ENCODE peak calls at places on chromosomes 2 and 18, in nine cellular contexts. Y, D, H, U, T, K, O, X and C are unnamed samples. For H3K36me3, the result is how much of the 10 kb centered on the place peaks cover.

GRCh38 chr2:28896906-28897305 is 2.4 kb downstream of the WDR43 start:
- DNase-seq in O (no peak), Y (no peak), D (no peak), H (no peak), T (peak), K (no peak), X (no peak), U (no peak), C (no peak)

GRCh38 chr2:218383892-218384519 is 1.9 kb downstream of the SLC11A1 start:
- DNase-seq in H (no peak), D (no peak), O (no peak), X (no peak), K (no peak), U (no peak), Y (no peak), T (no peak), C (no peak)

GRCh38 chr2:228417966-228418365 is 236.5 kb upstream of the SPHKAP start:
- DNase-seq in O (no peak), K (no peak), H (no peak), Y (no peak), X (no peak), D (no peak), U (no peak), T (no peak), C (no peak)

GRCh38 chr2:132424526-132425121 is 8.0 kb downstream of the GPR39 start:
- DNase-seq in U (no peak), D (no peak), Y (peak), K (no peak), H (no peak), X (no peak), O (no peak), T (peak), C (no peak)

GRCh38 chr2:13616059-13616458 is 899.3 kb downstream of the TRIB2 start:
- DNase-seq in U (no peak), O (no peak), H (no peak), K (no peak), T (no peak), Y (no peak), X (no peak), D (no peak), C (no peak)

GRCh38 chr2:96839288-96839874 is 4.4 kb downstream of the ANKRD23 start:
- DNase-seq in X (no peak), Y (peak), O (no peak), T (peak), H (peak), U (peak), D (peak), K (peak), C (peak)

GRCh38 chr2:206423147-206423546 is 20.2 kb upstream of the ADAM23 start:
- DNase-seq in H (no peak), O (no peak), Y (no peak), U (no peak), X (no peak), D (no peak), K (no peak), T (peak), C (no peak)

GRCh38 chr18:49019446-49020045 is 68.8 kb upstream of the SMAD7 start:
- DNase-seq in X (no peak), O (no peak), T (peak), Y (peak), D (no peak), H (no peak), K (peak), U (no peak), C (no peak)

DNA sequence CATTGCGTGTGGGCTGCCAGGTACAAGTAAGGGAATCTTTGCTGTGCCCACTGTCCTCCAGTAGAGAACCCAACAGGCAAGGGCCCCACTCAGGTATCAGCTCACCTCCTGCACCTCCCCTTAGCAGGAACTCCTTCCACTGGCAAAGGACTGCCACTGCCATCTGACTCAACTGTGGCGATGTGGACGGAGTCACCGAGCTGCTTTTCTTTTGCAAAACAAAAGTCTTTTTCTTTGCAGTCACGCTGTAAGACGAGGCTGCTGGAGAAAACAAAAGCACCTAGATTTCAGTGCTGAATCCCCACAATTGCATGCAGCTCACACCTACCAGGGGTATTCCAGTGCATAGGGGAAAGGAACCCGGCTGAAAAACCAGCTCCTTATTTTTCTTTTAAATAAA is 7.9 kb downstream of the MTERF4 start:
- DNase-seq in T (no peak), O (no peak), U (no peak), H (no peak), D (no peak), K (no peak), X (no peak), Y (no peak), C (no peak)
- H3K36me3 ChIP-seq in T (under half), O (half or more), U (under half), H (under half), D (half or more), K (under half), X (under half), Y (under half), C (half or more)

GRCh38 chr2:44053456-44053855 is 57.7 kb upstream of the LRPPRC start:
- DNase-seq in Y (no peak), O (no peak), T (no peak), K (no peak), X (no peak), U (no peak), H (no peak), D (no peak), C (no peak)
- H3K27ac ChIP-seq in Y (no peak), O (no peak), T (no peak), K (no peak), X (no peak), U (no peak), H (no peak), D (no peak), C (no peak)

GRCh38 chr2:188588235-188588634 is 296.6 kb downstream of the GULP1 start:
- DNase-seq in D (no peak), O (no peak), Y (no peak), U (no peak), H (no peak), K (no peak), X (no peak), T (no peak), C (no peak)
- H3K36me3 ChIP-seq in D (under half), O (under half), Y (under half), U (under half), H (under half), K (under half), X (under half), T (under half), C (under half)

DNA sequence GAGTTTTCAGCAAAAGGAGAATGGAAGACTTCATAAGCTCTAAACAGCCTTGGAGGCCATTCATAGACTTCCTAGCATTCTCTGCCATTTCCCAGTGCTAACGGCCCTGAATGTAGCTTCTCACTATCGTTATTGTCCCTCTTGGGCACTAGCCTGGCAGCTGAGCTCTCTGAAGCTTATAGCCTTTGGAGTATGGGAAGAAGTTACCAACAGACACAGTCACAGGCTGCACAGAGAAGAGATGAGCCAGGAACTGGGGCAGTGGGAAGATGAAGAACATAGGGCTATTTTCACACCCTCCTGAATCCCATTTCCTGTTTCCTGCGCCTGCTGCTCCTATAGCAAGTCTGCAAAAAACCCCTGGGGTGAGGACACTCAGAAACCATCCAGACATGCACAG is 29.1 kb upstream of the EPC2 start:
- DNase-seq in D (no peak), H (no peak), O (peak), Y (no peak), T (no peak), X (no peak), K (no peak), U (no peak), C (no peak)
- H3K27ac ChIP-seq in D (no peak), H (no peak), O (peak), Y (no peak), T (no peak), X (no peak), K (no peak), U (no peak), C (no peak)

GRCh38 chr2:75517562-75518230 is 43.0 kb downstream of the EVA1A start:
- DNase-seq in X (no peak), O (no peak), Y (no peak), T (no peak), K (no peak), U (no peak), H (no peak), D (no peak), C (no peak)

GRCh38 chr2:75516378-75517122 is 44.2 kb downstream of the EVA1A start:
- DNase-seq in O (no peak), T (no peak), D (no peak), H (no peak), U (no peak), Y (no peak), X (no peak), K (peak), C (no peak)

GRCh38 chr2:75518638-75519465 is 41.9 kb downstream of the EVA1A start:
- DNase-seq in K (no peak), O (no peak), D (no peak), X (no peak), T (peak), H (no peak), Y (no peak), U (no peak), C (no peak)

GRCh38 chr2:75513616-75514170 is 47.0 kb downstream of the EVA1A start:
- DNase-seq in O (no peak), U (no peak), T (peak), X (no peak), H (no peak), Y (no peak), D (no peak), K (no peak), C (no peak)

GRCh38 chr2:75515584-75516368 is 45.0 kb downstream of the EVA1A start:
- DNase-seq in K (no peak), U (no peak), T (no peak), H (no peak), O (no peak), X (no peak), Y (no peak), D (no peak), C (no peak)
- H3K36me3 ChIP-seq in K (under half), U (under half), T (under half), H (under half), O (under half), X (under half), Y (under half), D (under half), C (under half)

GRCh38 chr2:124080281-124081153 is 55.4 kb downstream of the CNTNAP5 start:
- DNase-seq in T (no peak), X (no peak), D (no peak), H (no peak), Y (no peak), U (no peak), O (no peak), K (no peak), C (no peak)
- H3K27ac ChIP-seq in T (no peak), X (no peak), D (no peak), H (no peak), Y (no peak), U (no peak), O (no peak), K (no peak), C (no peak)

GRCh38 chr2:127768775-127769479 is 42.0 kb downstream of the WDR33 start:
- DNase-seq in K (no peak), T (peak), O (no peak), H (no peak), D (no peak), U (no peak), X (no peak), Y (no peak), C (no peak)
- H3K36me3 ChIP-seq in K (under half), T (under half), O (under half), H (under half), D (under half), U (under half), X (under half), Y (under half), C (half or more)

GRCh38 chr18:3721771-3722661 is 272.0 kb downstream of the TGIF1 start:
- DNase-seq in Y (no peak), T (no peak), X (peak), H (no peak), U (no peak), K (no peak), O (no peak), D (no peak), C (no peak)
- H3K27ac ChIP-seq in Y (peak), T (no peak), X (peak), H (no peak), U (no peak), K (no peak), O (no peak), D (no peak), C (no peak)

DNA sequence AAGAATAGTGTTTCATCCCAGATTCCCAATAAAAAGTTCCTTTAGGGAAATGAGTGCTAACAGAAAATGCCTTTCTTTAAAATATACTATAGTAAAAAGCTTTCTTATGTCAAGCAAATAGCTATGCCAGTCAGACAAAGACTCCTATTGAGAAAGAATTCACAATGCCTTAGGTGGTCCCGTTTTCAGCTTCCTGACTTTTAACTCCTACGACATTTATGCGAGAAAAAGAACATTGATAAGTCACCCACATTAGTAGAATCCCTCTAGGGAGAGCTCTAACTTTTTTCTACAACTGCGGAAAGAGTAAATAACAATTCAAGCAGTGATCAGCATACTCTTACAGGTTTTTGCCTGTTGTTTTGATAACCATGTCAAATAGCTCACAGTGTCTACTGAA is 750.8 kb upstream of the ACVR2A start:
- DNase-seq in H (no peak), Y (no peak), U (no peak), T (no peak), D (no peak), X (no peak), O (no peak), K (no peak), C (no peak)
- H3K36me3 ChIP-seq in H (under half), Y (under half), U (under half), T (under half), D (under half), X (under half), O (under half), K (under half), C (under half)